ENCODE peak calls at places on chromosome 12, in five cellular contexts. T is heart left ventricle, H is coronary artery, K is pancreas, G is Panc1. S is an unnamed sample.

GRCh38 chr12:8668441-8668840 is 5.8 kb upstream of the MFAP5 start:
- DNase-seq in T (no peak), H (no peak), K (no peak), G (no peak), S (no peak)

GRCh38 chr12:127811988-127812387 is 455.0 kb upstream of the TMEM132C start:
- DNase-seq in T (peak; percentile 61), H (no peak), K (no peak), G (no peak), S (peak; percentile 54)

GRCh38 chr12:22037952-22038351 is 8.1 kb upstream of the CMAS start:
- DNase-seq in T (no peak), H (no peak), K (no peak), G (no peak), S (no peak)

GRCh38 chr12:55820679-55821078 is 2.8 kb downstream of the ORMDL2 start:
- DNase-seq in T (no peak), H (no peak), K (no peak), G (no peak), S (no peak)

GRCh38 chr12:69821441-69822204 is 3.4 kb upstream of the MYRFL start:
- DNase-seq in T (no peak), H (no peak), K (no peak), G (peak; percentile 17), S (no peak)

GRCh38 chr12:82883396-82884360 is 197.0 kb downstream of the TMTC2 start:
- DNase-seq in T (no peak), H (no peak), K (no peak), G (no peak), S (no peak)

GRCh38 chr12:6546016-6546415 is 9.8 kb downstream of the IFFO1 start:
- DNase-seq in T (no peak), H (no peak), K (no peak), G (no peak), S (no peak)

GRCh38 chr12:114440450-114441383 is 34.8 kb upstream of the TBX5 start:
- DNase-seq in T (no peak), H (no peak), K (no peak), G (no peak), S (no peak)

DNA sequence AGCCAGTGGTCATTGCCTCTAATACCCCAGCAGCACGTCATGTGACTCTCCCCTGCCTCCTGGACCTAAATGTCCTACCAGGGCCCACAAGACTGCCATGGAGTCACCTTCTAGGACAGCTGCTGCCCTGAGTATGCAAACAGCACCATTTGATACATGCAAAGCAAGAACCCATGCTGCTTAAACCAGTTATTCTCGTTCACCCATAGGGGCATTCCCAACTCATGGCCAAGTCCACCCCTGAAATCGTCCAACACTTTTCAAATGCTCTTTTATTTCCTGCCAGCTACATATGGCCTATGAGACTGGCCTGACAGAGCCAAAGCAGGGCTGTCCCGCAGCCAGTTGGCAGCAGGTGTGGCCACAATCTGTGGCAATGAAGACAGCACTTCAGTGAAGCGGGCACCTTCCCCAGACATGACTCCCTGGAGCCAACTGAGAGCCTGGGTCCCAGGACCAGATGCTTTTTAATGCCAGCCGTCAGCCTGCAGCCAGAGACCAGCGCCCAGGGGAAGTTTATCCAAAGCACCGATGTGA is 99.9 kb downstream of the BCAT1 start:
- DNase-seq in T (no peak), H (no peak), K (peak; percentile 80), G (no peak), S (no peak)
- H3K4me3 ChIP-seq in T (no peak overlapping the region), H (no peak overlapping the region), K (no peak overlapping the region), G (no peak overlapping the region), S (no peak overlapping the region)

GRCh38 chr12:92073123-92073522 is 72.5 kb downstream of the BTG1 start:
- DNase-seq in T (no peak), H (no peak), K (no peak), G (no peak), S (no peak)

GRCh38 chr12:92065664-92066063 is 80.0 kb downstream of the BTG1 start:
- DNase-seq in T (no peak), H (no peak), K (no peak), G (no peak), S (no peak)

GRCh38 chr12:92070864-92071445 is 74.7 kb downstream of the BTG1 start:
- DNase-seq in T (no peak), H (no peak), K (peak; percentile 77), G (no peak), S (peak; percentile 75)

GRCh38 chr12:92068441-92068840 is 77.2 kb downstream of the BTG1 start:
- DNase-seq in T (no peak), H (no peak), K (no peak), G (no peak), S (no peak)

DNA sequence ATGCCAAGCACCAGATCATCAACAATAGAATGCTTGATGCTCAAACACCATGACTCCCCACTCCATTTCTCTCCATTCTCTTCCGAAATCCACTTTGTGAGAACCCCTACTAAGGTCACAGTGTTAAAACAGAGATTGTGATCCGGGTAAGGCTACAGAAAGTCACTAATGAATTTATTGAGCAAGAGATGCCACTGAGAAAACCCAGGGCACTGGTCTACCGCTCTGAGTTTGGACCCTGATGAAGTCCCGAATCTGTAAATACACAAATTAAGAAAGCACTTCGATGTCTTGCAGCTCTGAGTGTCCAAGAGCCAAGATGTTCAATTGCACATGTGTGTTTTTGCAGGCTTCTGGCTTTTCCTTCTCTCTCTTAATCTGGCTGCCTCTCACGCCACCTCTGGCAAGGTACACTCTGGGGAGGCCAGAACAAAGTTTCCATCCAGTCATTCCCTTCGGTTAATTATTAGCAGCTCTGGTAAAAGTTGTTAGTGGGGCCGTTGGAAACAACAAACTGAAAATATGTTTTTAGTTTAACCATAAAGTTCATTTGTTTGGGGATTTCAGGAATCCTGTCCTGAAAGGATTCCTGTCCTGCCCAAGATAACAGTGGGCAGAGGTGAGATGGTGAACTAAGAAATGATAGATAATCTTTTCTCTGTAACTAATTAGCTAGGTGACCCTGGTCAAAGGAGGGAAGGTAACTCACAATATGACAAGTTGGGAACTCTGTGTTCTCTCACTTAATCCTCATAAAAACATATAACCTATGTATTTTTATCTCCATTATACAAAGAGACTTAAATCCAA is 75.4 kb downstream of the BTG1 start:
- DNase-seq in T (no peak), H (no peak), K (peak; percentile 85), G (no peak), S (peak; percentile 74)
- TF ChIP-seq CTCF in T (no peak), H (no peak), K (no peak), G (no peak), S (no peak)

GRCh38 chr12:52413202-52413601 is 7.1 kb upstream of the KRT82 start:
- DNase-seq in T (no peak), H (no peak), K (no peak), G (no peak), S (no peak)

GRCh38 chr12:52415870-52416750 is 10.0 kb upstream of the KRT82 start:
- DNase-seq in T (peak; percentile 56), H (no peak), K (no peak), G (no peak), S (peak; percentile 83)

GRCh38 chr12:52413787-52414345 is 7.7 kb upstream of the KRT82 start:
- DNase-seq in T (no peak), H (no peak), K (no peak), G (no peak), S (no peak)

GRCh38 chr12:52416788-52417187 is 10.7 kb upstream of the KRT82 start:
- DNase-seq in T (no peak), H (no peak), K (no peak), G (no peak), S (no peak)

DNA sequence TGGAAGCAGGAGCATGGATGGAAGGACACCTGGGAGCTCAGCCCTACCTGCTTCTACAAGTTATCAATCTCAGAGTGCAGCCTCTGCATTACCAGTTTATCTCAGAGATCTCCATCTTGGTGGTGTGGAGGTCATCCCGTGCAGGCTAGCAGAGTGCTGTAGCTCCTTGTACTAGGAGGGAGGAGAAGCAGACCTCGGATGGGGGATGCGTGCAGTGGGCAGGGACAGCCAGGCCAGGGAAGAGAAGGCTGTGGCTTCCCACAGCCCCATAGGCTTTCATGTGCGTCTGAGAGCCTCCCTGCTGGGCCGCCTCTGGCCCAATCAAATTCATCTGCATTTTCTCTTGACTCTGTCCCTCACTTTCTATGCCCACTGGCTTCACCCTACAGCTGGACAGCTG is 8.8 kb upstream of the KRT82 start:
- DNase-seq in T (no peak), H (no peak), K (no peak), G (no peak), S (no peak)
- H3K4me3 ChIP-seq in T (no peak overlapping the region), H (no peak overlapping the region), K (no peak overlapping the region), G (no peak overlapping the region), S (no peak overlapping the region)

DNA sequence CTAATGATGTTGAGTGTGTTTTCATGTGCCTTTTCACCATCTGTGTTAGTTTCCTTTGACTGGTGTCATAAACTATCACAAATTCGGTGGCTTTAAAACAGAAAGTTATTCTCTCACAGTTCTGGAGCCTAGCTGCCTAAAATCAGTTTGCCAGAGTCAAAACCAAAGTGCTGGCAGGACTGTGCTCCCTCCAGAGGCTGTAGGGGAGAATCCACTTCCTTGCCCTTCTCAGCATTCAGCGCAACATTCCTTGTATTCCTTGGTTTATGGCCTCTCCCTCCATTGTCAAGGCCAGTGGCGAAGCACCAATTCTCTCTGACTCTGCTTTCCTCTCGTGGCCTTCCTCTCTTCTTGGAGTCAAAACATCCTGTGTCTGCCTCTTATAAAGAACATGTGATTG is 174.2 kb upstream of the PDE3A start:
- DNase-seq in T (no peak), H (no peak), K (no peak), G (no peak), S (no peak)
- TF ChIP-seq CTCF in T (peak; percentile 46), H (no peak), K (no peak), G (no peak), S (no peak)

GRCh38 chr12:46649433-46649832 is 176.4 kb downstream of the SLC38A4 start:
- DNase-seq in T (no peak), H (no peak), K (no peak), G (no peak), S (no peak)

GRCh38 chr12:46650688-46651087 is 175.1 kb downstream of the SLC38A4 start:
- DNase-seq in T (no peak), H (no peak), K (no peak), G (no peak), S (no peak)

GRCh38 chr12:46652692-46653091 is 173.1 kb downstream of the SLC38A4 start:
- DNase-seq in T (no peak), H (no peak), K (no peak), G (no peak), S (no peak)

DNA sequence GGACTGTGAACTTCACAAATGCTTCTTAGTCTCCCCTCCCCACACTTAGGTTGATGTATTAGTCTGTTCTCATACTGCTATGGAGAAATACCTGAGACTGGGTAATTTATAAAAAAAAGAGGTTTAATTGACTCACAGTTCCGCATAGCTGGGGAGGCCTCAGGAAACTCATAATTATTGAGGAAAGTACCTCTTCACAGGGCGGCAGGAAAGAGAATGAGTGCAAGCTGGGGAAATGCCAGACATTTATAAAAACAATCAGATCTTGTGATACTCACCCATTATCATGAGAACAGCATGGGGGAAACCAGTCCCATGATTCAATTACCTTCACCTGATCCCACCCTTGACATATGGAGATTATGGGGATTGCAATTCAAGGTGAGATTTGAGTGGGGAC is 178.8 kb downstream of the SLC38A4 start:
- DNase-seq in T (no peak), H (no peak), K (no peak), G (no peak), S (no peak)
- H3K4me3 ChIP-seq in T (no peak overlapping the region), H (no peak overlapping the region), K (no peak overlapping the region), G (no peak overlapping the region), S (no peak overlapping the region)

GRCh38 chr12:49707812-49708147 is 575 bp upstream of the FMNL3 start:
- DNase-seq in T (peak; percentile 27), H (no peak), K (no peak), G (no peak), S (no peak)
- TF ChIP-seq CTCF in T (no peak), H (no peak), K (no peak), G (peak; percentile 29), S (no peak)

S was measured in uterus.